ENCODE peak calls at places on chromosomes 6 and 20, in seven cellular contexts. R is neuronal stem cell, F is IMR-90, V is mesenchymal stem cell, E is H9, T is mesendoderm, D is trophoblast cell. X is an unnamed sample.

GRCh38 chr6:3259491-3259958 is 778 bp downstream of the PSMG4 start:
- DNase-seq in R (no peak), F (peak; percentile 41), V (peak; percentile 52), E (peak; percentile 57), T (peak; percentile 81), D (peak; percentile 6), X (no peak)

GRCh38 chr20:53331151-53331973 is 262.3 kb downstream of the ZNF217 start:
- DNase-seq in R (no peak), F (no peak), V (peak; percentile 76), E (peak; percentile 47), T (peak; percentile 95), D (peak; percentile 87), X (no peak)

GRCh38 chr6:129555206-129555832 is 154.7 kb downstream of the ARHGAP18 start:
- DNase-seq in R (no peak), F (peak; percentile 89), V (peak; percentile 8), E (no peak), T (peak; percentile 59), D (no peak), X (no peak)

GRCh38 chr6:168408504-168409136 is 32.4 kb upstream of the SMOC2 start:
- DNase-seq in R (no peak), F (no peak), V (no peak), E (peak; percentile 10), T (no peak), D (no peak), X (peak; percentile 24)

GRCh38 chr6:42236030-42236429 is 18.4 kb upstream of the MRPS10 start:
- DNase-seq in R (no peak), F (no peak), V (no peak), E (no peak), T (no peak), D (no peak), X (no peak)

GRCh38 chr6:67501738-67502137 is 1133.3 kb upstream of the ADGRB3 start:
- DNase-seq in R (no peak), F (no peak), V (peak; percentile 30), E (no peak), T (no peak), D (no peak), X (no peak)

GRCh38 chr6:10177703-10178102 is 237.2 kb downstream of the TFAP2A start:
- DNase-seq in R (no peak), F (no peak), V (no peak), E (no peak), T (peak; percentile 54), D (no peak), X (no peak)

GRCh38 chr6:56953597-56954388 is 1.1 kb upstream of the BEND6 start:
- DNase-seq in R (peak; percentile 27), F (no peak), V (peak; percentile 37), E (peak; percentile 35), T (peak; percentile 77), D (no peak), X (peak; percentile 72)

GRCh38 chr6:35624341-35625070 is 64.2 kb downstream of the FKBP5 start:
- DNase-seq in R (no peak), F (peak; percentile 27), V (peak; percentile 49), E (no peak), T (peak; percentile 58), D (no peak), X (no peak)

GRCh38 chr20:9330151-9330550 is 184.2 kb upstream of the LAMP5 start:
- DNase-seq in R (no peak), F (no peak), V (no peak), E (no peak), T (peak; percentile 32), D (no peak), X (no peak)

GRCh38 chr6:703562-703961 is 10.6 kb upstream of the EXOC2 start:
- DNase-seq in R (no peak), F (no peak), V (no peak), E (no peak), T (no peak), D (no peak), X (no peak)

GRCh38 chr6:147341486-147341885 is 137.3 kb downstream of the STXBP5 start:
- DNase-seq in R (no peak), F (no peak), V (no peak), E (no peak), T (no peak), D (no peak), X (no peak)

GRCh38 chr6:15623282-15624116 is 39.3 kb downstream of the DTNBP1 start:
- DNase-seq in R (no peak), F (peak; percentile 43), V (peak; percentile 45), E (no peak), T (peak; percentile 14), D (no peak), X (no peak)

GRCh38 chr20:59985864-59986263 is 27.6 kb downstream of the CDH26 start:
- DNase-seq in R (no peak), F (no peak), V (no peak), E (no peak), T (peak; percentile 49), D (no peak), X (no peak)

DNA sequence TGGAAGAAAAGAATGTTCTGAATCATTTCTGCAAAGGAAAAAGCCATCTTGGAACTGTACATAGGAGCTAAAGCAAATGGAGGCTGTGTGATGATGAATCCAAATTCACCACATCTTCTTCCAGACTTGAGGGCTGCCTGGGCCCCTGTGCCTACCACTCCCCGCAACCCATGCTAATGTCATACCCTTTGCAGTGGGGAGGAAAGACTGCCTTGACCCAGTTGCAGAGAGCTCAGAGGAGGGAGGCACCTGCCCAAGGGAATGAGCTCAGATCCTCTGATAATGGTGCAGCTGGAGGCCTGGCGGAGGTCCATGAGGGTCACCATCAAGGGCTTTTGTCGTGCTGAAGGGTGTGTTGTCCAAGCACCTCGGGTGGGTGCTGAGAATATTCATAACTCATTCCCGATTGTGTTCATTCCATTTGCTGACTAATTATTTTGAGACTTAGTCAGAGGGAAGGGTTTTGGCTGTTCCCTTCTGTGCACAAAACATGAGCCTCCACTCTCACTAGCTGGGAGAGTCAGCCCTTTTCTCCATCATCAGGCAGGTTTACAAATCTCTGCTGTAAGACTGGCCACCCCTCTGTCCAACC is 245.8 kb upstream of the JAG1 start:
- DNase-seq in R (no peak), F (peak; percentile 86), V (no peak), E (no peak), T (no peak), D (no peak), X (no peak)
- H3K23ac ChIP-seq in R (no peak overlapping the region), F (no peak overlapping the region), V (no peak overlapping the region), E (no peak overlapping the region), T (no peak overlapping the region), D (no peak overlapping the region), X (no peak overlapping the region)

GRCh38 chr6:21115111-21115510 is 478.4 kb upstream of the SOX4 start:
- DNase-seq in R (no peak), F (peak; percentile 42), V (no peak), E (no peak), T (no peak), D (no peak), X (no peak)

GRCh38 chr6:21110684-21111398 is 482.7 kb upstream of the SOX4 start:
- DNase-seq in R (no peak), F (no peak), V (no peak), E (no peak), T (no peak), D (no peak), X (no peak)

GRCh38 chr6:21107796-21108195 is 485.8 kb upstream of the SOX4 start:
- DNase-seq in R (no peak), F (no peak), V (no peak), E (no peak), T (no peak), D (no peak), X (no peak)

GRCh38 chr6:21109421-21110178 is 484.0 kb upstream of the SOX4 start:
- DNase-seq in R (no peak), F (peak; percentile 59), V (peak; percentile 42), E (no peak), T (peak; percentile 80), D (peak; percentile 17), X (no peak)

DNA sequence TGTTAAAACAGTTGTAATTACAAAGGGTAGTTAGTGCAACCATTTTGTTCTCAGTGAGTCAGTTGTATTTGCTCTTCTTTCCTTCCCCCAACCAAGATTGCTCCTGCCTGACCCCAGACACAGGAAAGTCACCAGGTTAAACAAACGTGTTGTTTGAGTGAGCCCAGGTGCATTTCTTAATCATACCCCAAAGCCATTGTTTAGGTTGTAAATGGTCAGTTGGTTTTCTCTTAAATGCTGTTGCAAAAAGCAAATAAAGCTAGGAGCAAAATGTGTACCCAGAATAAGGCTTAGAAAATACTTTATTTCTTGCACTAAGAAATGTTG is 482.2 kb upstream of the SOX4 start:
- DNase-seq in R (no peak), F (peak; percentile 1), V (no peak), E (no peak), T (peak; percentile 65), D (no peak), X (no peak)
- H3K23ac ChIP-seq in R (no peak overlapping the region), F (no peak overlapping the region), V (no peak overlapping the region), E (no peak overlapping the region), T (no peak overlapping the region), D (no peak overlapping the region), X (no peak overlapping the region)

DNA sequence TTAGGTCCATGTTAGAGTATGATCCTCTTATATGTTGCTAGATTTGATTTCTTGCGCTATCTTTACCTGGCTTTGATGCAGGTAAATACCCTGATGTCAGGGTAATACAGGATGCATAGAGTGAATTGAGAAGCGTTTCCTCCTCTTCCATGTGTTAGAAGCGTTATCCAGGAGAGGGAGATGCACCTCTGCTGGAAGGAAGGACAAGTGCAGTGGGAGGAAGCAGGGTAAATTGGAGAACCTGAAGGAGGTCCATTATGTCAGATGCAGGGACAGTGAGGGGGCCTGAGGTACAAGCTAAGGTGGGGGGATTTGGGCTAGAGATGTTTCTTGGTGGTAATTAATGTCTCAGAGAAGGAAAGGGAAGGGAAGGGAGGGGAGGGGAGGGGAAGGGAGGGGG is 7.7 kb downstream of the SHLD1 start:
- DNase-seq in R (no peak), F (no peak), V (no peak), E (no peak), T (peak; percentile 36), D (no peak), X (no peak)
- H3K23ac ChIP-seq in R (no peak overlapping the region), F (no peak overlapping the region), V (no peak overlapping the region), E (no peak overlapping the region), T (no peak overlapping the region), D (no peak overlapping the region), X (no peak overlapping the region)

GRCh38 chr20:57440678-57441509 is 49.7 kb downstream of the RBM38 start:
- DNase-seq in R (no peak), F (peak; percentile 66), V (no peak), E (peak; percentile 53), T (peak; percentile 52), D (no peak), X (no peak)

GRCh38 chr20:57439993-57440392 is 48.8 kb downstream of the RBM38 start:
- DNase-seq in R (no peak), F (no peak), V (no peak), E (no peak), T (no peak), D (no peak), X (no peak)

GRCh38 chr20:57438552-57438951 is 47.4 kb downstream of the RBM38 start:
- DNase-seq in R (no peak), F (no peak), V (no peak), E (no peak), T (no peak), D (no peak), X (no peak)

GRCh38 chr20:57437672-57438330 is 46.6 kb downstream of the RBM38 start:
- DNase-seq in R (no peak), F (no peak), V (no peak), E (no peak), T (no peak), D (peak; percentile 43), X (no peak)

DNA sequence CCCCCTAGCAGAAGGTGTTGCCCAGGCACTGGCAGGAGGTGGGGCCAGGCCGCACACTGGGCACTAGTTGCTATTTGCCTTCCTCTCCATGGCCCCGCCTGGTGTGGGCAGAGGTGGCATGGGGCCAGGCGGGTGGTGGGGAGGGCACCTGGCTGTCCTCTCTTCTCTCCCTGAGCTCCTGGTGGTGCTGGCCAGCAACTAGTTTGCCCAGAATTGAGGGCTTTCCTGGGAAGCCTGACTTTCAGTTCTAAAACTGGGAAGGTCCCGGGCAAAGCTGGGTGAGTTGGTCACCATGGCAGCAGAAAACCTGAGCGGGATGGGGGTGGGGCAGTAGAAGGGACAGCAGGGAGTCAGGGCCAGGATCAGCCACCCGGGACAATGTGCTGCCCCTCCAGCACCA is 48.2 kb downstream of the RBM38 start:
- DNase-seq in R (no peak), F (no peak), V (no peak), E (no peak), T (no peak), D (no peak), X (no peak)
- H3K23ac ChIP-seq in R (peak overlapping the region; percentile 26), F (no peak overlapping the region), V (no peak overlapping the region), E (no peak overlapping the region), T (no peak overlapping the region), D (no peak overlapping the region), X (no peak overlapping the region)

X was measured in H1.